ENCODE peak calls at places on chromosomes 2 and 18, in seven cellular contexts. One of them, this sample, is unnamed.

GRCh38 chr18:49321800-49322461 is 138.5 kb downstream of the DYM start:
- DNase-seq in HepG2: no peak
- DNase-seq in K562: no peak
- DNase-seq in SK-N-SH: no peak
- DNase-seq in GM12878: no peak
- DNase-seq in GM12892: no peak
- DNase-seq in H1: no peak
- DNase-seq in this sample: no peak

GRCh38 chr18:9711361-9712129 is 3.4 kb downstream of the RAB31 start:
- DNase-seq in HepG2: no peak
- DNase-seq in K562: no peak
- DNase-seq in SK-N-SH: no peak
- DNase-seq in GM12878: peak; percentile 66
- DNase-seq in GM12892: peak; percentile 48
- DNase-seq in H1: no peak
- DNase-seq in this sample: peak; percentile 51

GRCh38 chr2:192749606-192750200 is 555.0 kb upstream of the TMEFF2 start:
- DNase-seq in HepG2: peak; percentile 9
- DNase-seq in K562: no peak
- DNase-seq in SK-N-SH: peak; percentile 9
- DNase-seq in GM12878: no peak
- DNase-seq in GM12892: no peak
- DNase-seq in H1: no peak
- DNase-seq in this sample: no peak

GRCh38 chr18:57803119-57803969 is at the start of gene ATP8B1:
- DNase-seq in HepG2: no peak
- DNase-seq in K562: peak; percentile 11
- DNase-seq in SK-N-SH: peak; percentile 75
- DNase-seq in GM12878: no peak
- DNase-seq in GM12892: peak; percentile 28
- DNase-seq in H1: peak; percentile 95
- DNase-seq in this sample: peak; percentile 55

GRCh38 chr2:86541282-86541681 is 22.0 kb downstream of the CHMP3 start:
- DNase-seq in HepG2: no peak
- DNase-seq in K562: peak; percentile 20
- DNase-seq in SK-N-SH: no peak
- DNase-seq in GM12878: no peak
- DNase-seq in GM12892: no peak
- DNase-seq in H1: no peak
- DNase-seq in this sample: no peak

GRCh38 chr2:224098473-224098872 is 59.4 kb upstream of the SERPINE2 start:
- DNase-seq in HepG2: no peak
- DNase-seq in K562: no peak
- DNase-seq in SK-N-SH: no peak
- DNase-seq in GM12878: no peak
- DNase-seq in GM12892: no peak
- DNase-seq in H1: no peak
- DNase-seq in this sample: no peak

GRCh38 chr2:226655871-226656270 is 143.7 kb downstream of the IRS1 start:
- DNase-seq in HepG2: no peak
- DNase-seq in K562: no peak
- DNase-seq in SK-N-SH: no peak
- DNase-seq in GM12878: no peak
- DNase-seq in GM12892: no peak
- DNase-seq in H1: no peak
- DNase-seq in this sample: no peak

GRCh38 chr2:26614205-26615128 is 26.7 kb downstream of the CIB4 start:
- DNase-seq in HepG2: no peak
- DNase-seq in K562: no peak
- DNase-seq in SK-N-SH: peak; percentile 15
- DNase-seq in GM12878: no peak
- DNase-seq in GM12892: no peak
- DNase-seq in H1: peak; percentile 36
- DNase-seq in this sample: no peak

DNA sequence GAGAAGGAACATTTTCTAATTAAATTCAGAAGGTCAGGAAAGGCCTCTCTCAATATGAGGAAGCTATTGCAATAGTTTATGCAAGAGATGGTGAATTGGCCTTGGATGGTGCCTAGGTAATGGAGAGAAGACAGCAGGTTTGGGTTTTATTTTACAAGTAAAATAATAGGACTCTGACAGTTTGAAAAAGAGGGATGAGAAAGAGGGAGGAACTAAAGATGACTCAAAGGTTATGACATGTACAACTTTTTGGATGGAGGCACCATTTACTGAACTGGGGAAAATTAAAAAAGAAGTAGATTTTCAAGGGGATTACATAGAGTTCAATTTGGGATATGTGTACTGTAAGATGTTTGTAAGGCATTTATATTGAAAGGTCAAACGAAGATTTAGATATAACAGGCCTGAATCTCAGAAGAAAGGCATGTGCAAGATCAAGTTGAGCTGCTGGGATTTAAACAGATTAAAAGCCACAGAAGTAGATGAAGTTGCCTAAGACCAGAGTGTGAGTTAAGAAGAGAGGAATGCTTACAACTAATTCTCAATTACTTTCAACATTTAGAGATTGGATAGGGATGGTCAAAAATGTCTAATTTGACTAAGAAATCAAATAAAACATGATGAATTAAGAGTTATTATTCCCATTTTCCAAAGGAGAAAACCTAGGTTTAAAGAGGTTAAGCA is 12.3 kb upstream of the ASNSD1 start:
- DNase-seq in HepG2: no peak
- DNase-seq in K562: no peak
- DNase-seq in SK-N-SH: no peak
- DNase-seq in GM12878: no peak
- DNase-seq in GM12892: no peak
- DNase-seq in H1: no peak
- DNase-seq in this sample: no peak
- TF ChIP-seq TAF1 in HepG2: no peak
- TF ChIP-seq TAF1 in K562: no peak
- TF ChIP-seq TAF1 in SK-N-SH: no peak
- TF ChIP-seq TAF1 in GM12878: no peak
- TF ChIP-seq TAF1 in GM12892: no peak
- TF ChIP-seq TAF1 in H1: no peak
- TF ChIP-seq TAF1 in this sample: no peak

DNA sequence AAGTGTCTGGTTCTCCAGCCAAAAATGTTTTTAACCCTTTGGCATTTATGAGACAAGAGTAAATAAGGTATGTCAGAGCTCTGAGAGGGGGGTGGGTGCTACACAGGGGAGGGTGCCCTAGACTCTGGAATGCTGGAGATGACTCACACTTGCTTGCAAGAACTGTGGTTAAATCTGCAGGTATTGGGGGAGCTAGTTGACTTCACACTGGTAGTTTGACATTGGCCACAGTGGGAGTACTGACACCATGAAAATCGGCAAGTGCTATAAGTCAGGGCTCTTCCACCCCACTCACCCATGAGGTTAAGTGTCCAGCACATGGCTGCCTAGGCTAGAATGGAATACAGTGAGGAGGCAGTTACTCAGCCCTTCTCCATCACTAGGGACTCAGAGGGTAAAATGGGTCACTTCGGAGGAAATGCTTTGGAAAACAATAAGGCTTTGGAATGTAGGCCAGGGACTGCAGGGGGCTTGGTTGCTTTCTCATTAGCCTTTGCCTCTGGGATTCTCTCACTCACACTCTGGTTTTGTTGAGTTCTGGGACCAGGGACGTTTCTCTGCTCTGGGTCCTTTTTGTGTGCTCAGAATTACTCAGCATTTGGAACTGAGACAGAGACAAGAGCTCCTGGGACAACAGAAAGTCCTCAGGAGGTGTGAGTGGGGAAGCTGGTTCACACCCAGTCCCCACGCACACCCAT is 91.6 kb downstream of the ACKR3 start:
- DNase-seq in HepG2: no peak
- DNase-seq in K562: no peak
- DNase-seq in SK-N-SH: no peak
- DNase-seq in GM12878: no peak
- DNase-seq in GM12892: no peak
- DNase-seq in H1: no peak
- DNase-seq in this sample: no peak
- TF ChIP-seq TAF1 in HepG2: no peak
- TF ChIP-seq TAF1 in K562: no peak
- TF ChIP-seq TAF1 in SK-N-SH: no peak
- TF ChIP-seq TAF1 in GM12878: no peak
- TF ChIP-seq TAF1 in GM12892: no peak
- TF ChIP-seq TAF1 in H1: no peak
- TF ChIP-seq TAF1 in this sample: no peak

GRCh38 chr2:217951521-217952247 is 51.1 kb downstream of the TNS1 start:
- DNase-seq in HepG2: no peak
- DNase-seq in K562: no peak
- DNase-seq in SK-N-SH: no peak
- DNase-seq in GM12878: no peak
- DNase-seq in GM12892: no peak
- DNase-seq in H1: no peak
- DNase-seq in this sample: no peak

GRCh38 chr2:217953011-217953481 is 49.7 kb downstream of the TNS1 start:
- DNase-seq in HepG2: no peak
- DNase-seq in K562: no peak
- DNase-seq in SK-N-SH: no peak
- DNase-seq in GM12878: no peak
- DNase-seq in GM12892: no peak
- DNase-seq in H1: no peak
- DNase-seq in this sample: no peak

GRCh38 chr2:217951091-217951490 is 51.7 kb downstream of the TNS1 start:
- DNase-seq in HepG2: no peak
- DNase-seq in K562: no peak
- DNase-seq in SK-N-SH: no peak
- DNase-seq in GM12878: no peak
- DNase-seq in GM12892: no peak
- DNase-seq in H1: no peak
- DNase-seq in this sample: no peak

GRCh38 chr2:217953531-217953932 is 49.3 kb downstream of the TNS1 start:
- DNase-seq in HepG2: no peak
- DNase-seq in K562: no peak
- DNase-seq in SK-N-SH: no peak
- DNase-seq in GM12878: no peak
- DNase-seq in GM12892: no peak
- DNase-seq in H1: no peak
- DNase-seq in this sample: no peak

DNA sequence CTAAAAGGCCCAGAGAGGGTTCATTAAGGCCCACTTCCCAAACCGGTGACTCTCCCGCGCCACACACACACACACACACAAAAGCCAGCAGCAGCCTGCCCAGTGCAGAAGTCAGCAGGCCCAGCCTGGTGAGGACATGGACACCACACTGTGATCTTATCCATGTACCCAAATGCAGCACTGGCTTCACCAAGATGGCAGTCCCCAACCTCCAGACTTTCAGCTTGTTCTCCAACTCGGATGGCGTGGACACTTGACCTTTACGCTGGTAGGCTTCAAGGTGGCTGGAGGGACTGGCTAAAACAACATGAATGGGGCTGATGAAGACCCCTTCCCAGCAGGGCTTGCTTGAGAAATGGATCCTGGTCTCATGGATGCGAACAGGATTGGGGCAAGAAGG is 50.4 kb downstream of the TNS1 start:
- DNase-seq in HepG2: no peak
- DNase-seq in K562: no peak
- DNase-seq in SK-N-SH: no peak
- DNase-seq in GM12878: no peak
- DNase-seq in GM12892: no peak
- DNase-seq in H1: no peak
- DNase-seq in this sample: no peak
- TF ChIP-seq TAF1 in HepG2: no peak
- TF ChIP-seq TAF1 in K562: no peak
- TF ChIP-seq TAF1 in SK-N-SH: no peak
- TF ChIP-seq TAF1 in GM12878: no peak
- TF ChIP-seq TAF1 in GM12892: no peak
- TF ChIP-seq TAF1 in H1: no peak
- TF ChIP-seq TAF1 in this sample: no peak

GRCh38 chr2:85189606-85190270 is 56.5 kb downstream of the TCF7L1 start:
- DNase-seq in HepG2: peak; percentile 15
- DNase-seq in K562: no peak
- DNase-seq in SK-N-SH: no peak
- DNase-seq in GM12878: no peak
- DNase-seq in GM12892: no peak
- DNase-seq in H1: no peak
- DNase-seq in this sample: no peak
- TF ChIP-seq TAF1 in HepG2: no peak
- TF ChIP-seq TAF1 in K562: no peak
- TF ChIP-seq TAF1 in SK-N-SH: no peak
- TF ChIP-seq TAF1 in GM12878: no peak
- TF ChIP-seq TAF1 in GM12892: no peak
- TF ChIP-seq TAF1 in H1: no peak
- TF ChIP-seq TAF1 in this sample: no peak

This sample was measured in GM12891.